ENCODE peak calls at places on chromosomes 16 and 17, in nine cellular contexts. C is stimulated activated CD8-positive, alpha-beta memory T cell treated with anti-CD3 and anti-CD28 coated beads, Interleukin-2, amount 100 ng/mL, for 48 hours; M is stimulated activated CD4-positive, alpha-beta T cell treated with anti-CD3 and anti-CD28 coated beads, TNF-alpha, amount 100 ng/mL, for 1 hour; Z is lower leg skin; T is stromal cell of bone marrow; P is aorta; H is activated CD4-positive, alpha-beta T cell treated with anti-CD3 and anti-CD28 coated beads, Interleukin-2, amount 50 U/mL, for 24 hours; U is KBM-7; R is activated naive CD8-positive, alpha-beta T cell treated with anti-CD3 and anti-CD28 coated beads, Interleukin-2, amount 50 U/mL, for 24 hours. L is an unnamed sample.

GRCh38 chr17:50620848-50621247 is 13.8 kb upstream of the ABCC3 start:
- DNase-seq in C (no peak), M (no peak), Z (no peak), T (no peak), P (no peak), H (no peak), U (no peak), R (no peak), L (no peak)

GRCh38 chr16:15897834-15898254 is 9.4 kb upstream of the CEP20 start:
- DNase-seq in C (peak), M (no peak), Z (peak), T (peak), P (no peak), H (peak), U (peak), R (peak), L (no peak)

GRCh38 chr16:23976091-23977001 is 140.6 kb downstream of the PRKCB start:
- DNase-seq in C (no peak), M (no peak), Z (peak), T (no peak), P (no peak), H (no peak), U (peak), R (peak), L (no peak)

GRCh38 chr16:2532494-2533141 is 1.4 kb upstream of the CEMP1 start:
- DNase-seq in C (peak), M (no peak), Z (peak), T (no peak), P (peak), H (no peak), U (peak), R (peak), L (peak)

GRCh38 chr17:49045376-49045775 is 48.2 kb downstream of the IGF2BP1 start:
- DNase-seq in C (no peak), M (no peak), Z (no peak), T (no peak), P (no peak), H (no peak), U (no peak), R (no peak), L (no peak)

GRCh38 chr17:48624544-48625501 is 1.3 kb downstream of the HOXB9 start:
- DNase-seq in C (no peak), M (no peak), Z (no peak), T (no peak), P (no peak), H (no peak), U (no peak), R (no peak), L (peak)

GRCh38 chr16:13021996-13022395 is 120.6 kb downstream of the SHISA9 start:
- DNase-seq in C (no peak), M (no peak), Z (no peak), T (no peak), P (no peak), H (no peak), U (no peak), R (no peak), L (no peak)

GRCh38 chr17:7296189-7296861 is 1.9 kb upstream of the YBX2 start:
- DNase-seq in C (peak), M (no peak), Z (peak), T (peak), P (peak), H (no peak), U (peak), R (peak), L (peak)

GRCh38 chr17:40150215-40150614 is 9.9 kb downstream of the CASC3 start:
- DNase-seq in C (no peak), M (no peak), Z (no peak), T (no peak), P (no peak), H (no peak), U (no peak), R (no peak), L (no peak)

GRCh38 chr17:68868708-68869107 is 86.5 kb downstream of the ABCA8 start:
- DNase-seq in C (no peak), M (no peak), Z (no peak), T (no peak), P (no peak), H (no peak), U (no peak), R (no peak), L (no peak)

GRCh38 chr17:79022507-79022991 is 1.4 kb upstream of the C1QTNF1 start:
- DNase-seq in C (no peak), M (no peak), Z (peak), T (no peak), P (peak), H (no peak), U (no peak), R (no peak), L (peak)

GRCh38 chr16:86337138-86337537 is 173.2 kb upstream of the FOXF1 start:
- DNase-seq in C (no peak), M (no peak), Z (no peak), T (no peak), P (no peak), H (no peak), U (no peak), R (no peak), L (no peak)

GRCh38 chr16:86986136-86986535 is 331.1 kb downstream of the C16orf95 start:
- DNase-seq in C (no peak), M (no peak), Z (no peak), T (no peak), P (no peak), H (no peak), U (no peak), R (no peak), L (no peak)

GRCh38 chr17:910503-911194 is 68.9 kb downstream of the NXN start:
- DNase-seq in C (no peak), M (no peak), Z (no peak), T (no peak), P (no peak), H (no peak), U (no peak), R (no peak), L (no peak)

GRCh38 chr16:35562471-35562870 is 2103.1 kb downstream of the TP53TG3F start:
- DNase-seq in C (no peak), M (no peak), Z (no peak), T (no peak), P (no peak), H (no peak), U (no peak), R (no peak), L (no peak)

GRCh38 chr16:27400751-27401620 is 988 bp upstream of the IL21R start:
- DNase-seq in C (no peak), M (no peak), Z (no peak), T (peak), P (no peak), H (no peak), U (peak), R (no peak), L (no peak)

GRCh38 chr17:39114744-39115534 is 36.5 kb downstream of the PLXDC1 start:
- DNase-seq in C (no peak), M (no peak), Z (no peak), T (peak), P (no peak), H (no peak), U (no peak), R (no peak), L (no peak)

GRCh38 chr17:55588446-55588845 is 77.2 kb upstream of the SMIM36 start:
- DNase-seq in C (no peak), M (no peak), Z (no peak), T (no peak), P (no peak), H (no peak), U (no peak), R (no peak), L (no peak)

GRCh38 chr17:34442387-34443111 is 79.5 kb upstream of the CCL1 start:
- DNase-seq in C (no peak), M (no peak), Z (no peak), T (no peak), P (no peak), H (no peak), U (no peak), R (no peak), L (no peak)

GRCh38 chr16:69350536-69351133 is 951 bp downstream of the TMED6 start:
- DNase-seq in C (no peak), M (no peak), Z (no peak), T (no peak), P (no peak), H (no peak), U (no peak), R (no peak), L (no peak)

L was measured in Right ventricle myocardium superior.